ENCODE peak calls at places on chromosomes 3 and 15, in ten cellular contexts. Q is HCT116, J is esophagus muscularis mucosa, Y is endodermal cell, Z is osteoblast, L is ovary, C is esophagus squamous epithelium, I is transverse colon, G is lung, V is body of pancreas. W is an unnamed sample. For H3K4me1 and H3K36me3, the result is how much of the 10 kb centered on the place peaks cover.

GRCh38 chr15:48806151-48806550 is 4.7 kb downstream of the CEP152 start:
- DNase-seq in Q (no peak), J (no peak), Y (no peak), Z (peak), L (no peak), C (no peak), I (no peak), G (no peak), V (no peak), W (peak)

GRCh38 chr3:190053919-190054672 is 66.6 kb downstream of the P3H2 start:
- DNase-seq in Q (peak), J (no peak), Y (no peak), Z (no peak), L (no peak), C (no peak), I (no peak), G (no peak), V (no peak), W (no peak)

GRCh38 chr3:188788621-188789081 is 383.1 kb upstream of the TPRG1 start:
- DNase-seq in Q (no peak), J (no peak), Y (no peak), Z (peak), L (no peak), C (no peak), I (no peak), G (no peak), V (no peak), W (no peak)

GRCh38 chr15:28890711-28891495 is 5.1 kb downstream of the APBA2 start:
- DNase-seq in Q (no peak), J (no peak), Y (no peak), Z (no peak), L (no peak), C (no peak), I (no peak), G (no peak), V (no peak), W (no peak)

GRCh38 chr3:106268696-106269095 is 399.9 kb upstream of the CBLB start:
- DNase-seq in Q (no peak), J (no peak), Y (no peak), Z (no peak), L (no peak), C (no peak), I (no peak), G (no peak), V (no peak), W (no peak)

GRCh38 chr3:142445816-142446254 is 2.0 kb downstream of the XRN1 start:
- DNase-seq in Q (no peak), J (no peak), Y (no peak), Z (peak), L (no peak), C (no peak), I (peak), G (no peak), V (no peak), W (peak)

GRCh38 chr3:187291001-187291511 is 481 bp downstream of the MASP1 start:
- DNase-seq in Q (no peak), J (peak), Y (no peak), Z (no peak), L (no peak), C (no peak), I (no peak), G (no peak), V (peak), W (no peak)

GRCh38 chr3:125121246-125122010 is 65.6 kb upstream of the HEG1 start:
- DNase-seq in Q (no peak), J (no peak), Y (peak), Z (no peak), L (no peak), C (no peak), I (no peak), G (no peak), V (no peak), W (no peak)

GRCh38 chr15:28079313-28079969 is 19.7 kb downstream of the OCA2 start:
- DNase-seq in Q (no peak), J (peak), Y (no peak), Z (no peak), L (no peak), C (no peak), I (no peak), G (no peak), V (no peak), W (no peak)

GRCh38 chr3:195248281-195248680 is 22.7 kb downstream of the XXYLT1 start:
- DNase-seq in Q (no peak), J (no peak), Y (peak), Z (no peak), L (no peak), C (no peak), I (no peak), G (no peak), V (no peak), W (no peak)

GRCh38 chr3:171781711-171782127 is 28.6 kb downstream of the PLD1 start:
- DNase-seq in Q (no peak), J (no peak), Y (no peak), Z (peak), L (no peak), C (no peak), I (no peak), G (no peak), V (no peak), W (no peak)

GRCh38 chr3:24628523-24629258 is 134.0 kb upstream of the THRB start:
- DNase-seq in Q (no peak), J (no peak), Y (no peak), Z (no peak), L (no peak), C (no peak), I (no peak), G (no peak), V (no peak), W (no peak)

GRCh38 chr3:184737641-184738518 is 26.0 kb upstream of the MAGEF1 start:
- DNase-seq in Q (no peak), J (no peak), Y (peak), Z (peak), L (no peak), C (no peak), I (no peak), G (no peak), V (no peak), W (no peak)

GRCh38 chr3:185341616-185342457 is 21.1 kb upstream of the MAP3K13 start:
- DNase-seq in Q (no peak), J (no peak), Y (no peak), Z (no peak), L (no peak), C (no peak), I (no peak), G (no peak), V (peak), W (no peak)

GRCh38 chr15:67707520-67708283 is 117.6 kb upstream of the SKOR1 start:
- DNase-seq in Q (no peak), J (no peak), Y (peak), Z (no peak), L (no peak), C (no peak), I (no peak), G (no peak), V (no peak), W (no peak)

GRCh38 chr3:46091971-46092703 is 64.9 kb upstream of the XCR1 start:
- DNase-seq in Q (no peak), J (peak), Y (no peak), Z (no peak), L (no peak), C (no peak), I (no peak), G (no peak), V (no peak), W (no peak)
- H3K4me1 ChIP-seq in Q (under half), J (under half), Y (under half), Z (under half), L (under half), C (under half), I (under half), G (under half), V (under half), W (under half)

GRCh38 chr3:150760431-150761200 is 2.4 kb downstream of the SIAH2 start:
- DNase-seq in Q (no peak), J (no peak), Y (no peak), Z (no peak), L (no peak), C (no peak), I (no peak), G (no peak), V (no peak), W (no peak)

GRCh38 chr3:150761831-150762661 is 923 bp downstream of the SIAH2 start:
- DNase-seq in Q (no peak), J (peak), Y (peak), Z (peak), L (peak), C (no peak), I (peak), G (peak), V (peak), W (peak)

GRCh38 chr3:150763841-150764483 is 993 bp upstream of the SIAH2 start:
- DNase-seq in Q (peak), J (peak), Y (peak), Z (peak), L (peak), C (no peak), I (peak), G (peak), V (peak), W (peak)

GRCh38 chr3:150763122-150763840 is at the start of gene SIAH2:
- DNase-seq in Q (peak), J (peak), Y (peak), Z (peak), L (peak), C (peak), I (peak), G (peak), V (peak), W (peak)

GRCh38 chr3:150762662-150763121 is 277 bp downstream of the SIAH2 start:
- DNase-seq in Q (no peak), J (no peak), Y (no peak), Z (no peak), L (no peak), C (no peak), I (no peak), G (no peak), V (no peak), W (no peak)
- H3K36me3 ChIP-seq in Q (under half), J (under half), Y (under half), Z (under half), L (under half), C (under half), I (under half), G (under half), V (under half), W (under half)

GRCh38 chr3:14405886-14406238 is 3.5 kb downstream of the SLC6A6 start:
- DNase-seq in Q (no peak), J (no peak), Y (no peak), Z (peak), L (no peak), C (no peak), I (no peak), G (peak), V (no peak), W (no peak)

GRCh38 chr3:14407203-14407602 is 4.8 kb downstream of the SLC6A6 start:
- DNase-seq in Q (no peak), J (no peak), Y (no peak), Z (no peak), L (no peak), C (no peak), I (no peak), G (no peak), V (no peak), W (no peak)

GRCh38 chr3:14406762-14407161 is 4.4 kb downstream of the SLC6A6 start:
- DNase-seq in Q (no peak), J (no peak), Y (no peak), Z (no peak), L (no peak), C (no peak), I (no peak), G (no peak), V (no peak), W (no peak)

GRCh38 chr3:14405120-14405885 is 2.9 kb downstream of the SLC6A6 start:
- DNase-seq in Q (no peak), J (no peak), Y (no peak), Z (peak), L (no peak), C (no peak), I (no peak), G (no peak), V (no peak), W (no peak)

GRCh38 chr3:14406336-14406735 is 3.9 kb downstream of the SLC6A6 start:
- DNase-seq in Q (no peak), J (no peak), Y (no peak), Z (peak), L (no peak), C (no peak), I (no peak), G (no peak), V (no peak), W (no peak)
- H3K27ac ChIP-seq in Q (no peak), J (no peak), Y (no peak), Z (peak), L (no peak), C (no peak), I (no peak), G (no peak), V (no peak), W (no peak)

GRCh38 chr15:66613743-66614142 is 47.9 kb upstream of the LCTL start:
- DNase-seq in Q (no peak), J (no peak), Y (no peak), Z (no peak), L (no peak), C (no peak), I (no peak), G (no peak), V (no peak), W (no peak)
- H3K4me1 ChIP-seq in Q (under half), J (under half), Y (under half), Z (under half), L (under half), C (under half), I (under half), G (under half), V (under half), W (under half)

DNA sequence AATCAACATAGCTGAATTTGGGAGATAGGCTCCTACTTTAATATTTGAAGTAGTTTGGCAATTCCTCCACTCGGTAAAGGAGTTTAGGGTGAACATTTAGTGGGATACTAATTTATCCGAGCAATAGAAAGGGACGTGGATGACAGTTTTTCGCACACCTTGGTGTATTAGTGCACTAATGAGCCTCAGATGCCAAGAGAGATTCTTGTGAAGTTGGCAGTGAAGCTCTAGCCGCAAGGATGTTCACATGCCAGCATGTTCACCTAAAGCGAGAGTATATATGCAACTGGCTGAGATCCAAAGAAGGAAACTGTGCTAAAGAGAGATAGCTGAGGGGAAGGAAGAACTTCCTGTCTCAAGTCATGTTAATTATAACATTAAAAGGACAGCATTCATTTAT is 58.5 kb downstream of the TGFBR2 start:
- DNase-seq in Q (no peak), J (no peak), Y (no peak), Z (no peak), L (no peak), C (no peak), I (no peak), G (no peak), V (no peak), W (no peak)
- H3K36me3 ChIP-seq in Q (under half), J (under half), Y (under half), Z (under half), L (under half), C (under half), I (under half), G (under half), V (under half), W (under half)

DNA sequence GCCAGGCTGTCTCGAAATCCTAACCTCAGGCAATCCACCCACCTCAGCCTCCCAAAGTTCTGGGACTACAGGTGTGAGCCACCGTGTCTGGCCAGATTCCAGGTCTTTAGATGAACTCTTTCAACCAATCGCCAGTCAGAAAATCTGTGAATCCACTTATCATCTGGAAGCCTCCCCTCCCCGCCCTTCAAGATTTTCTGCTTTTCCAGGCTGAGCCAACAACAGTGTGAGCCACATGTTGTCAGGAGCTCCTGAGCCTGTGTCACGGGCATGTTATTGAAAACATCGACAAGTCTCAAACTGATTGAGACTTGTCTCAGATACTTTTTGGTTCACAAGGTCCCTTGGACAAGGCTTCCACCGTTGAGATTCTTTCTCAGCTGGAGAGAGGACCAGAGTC is 52.0 kb upstream of the TRPM1 start:
- DNase-seq in Q (no peak), J (no peak), Y (no peak), Z (no peak), L (no peak), C (no peak), I (no peak), G (no peak), V (no peak), W (no peak)
- H3K27ac ChIP-seq in Q (no peak), J (no peak), Y (no peak), Z (no peak), L (no peak), C (no peak), I (no peak), G (no peak), V (no peak), W (no peak)

GRCh38 chr15:79529441-79529840 is 97.3 kb downstream of the MINAR1 start:
- DNase-seq in Q (no peak), J (peak), Y (no peak), Z (no peak), L (no peak), C (no peak), I (no peak), G (no peak), V (no peak), W (no peak)

GRCh38 chr15:79524531-79524930 is 92.4 kb downstream of the MINAR1 start:
- DNase-seq in Q (no peak), J (peak), Y (no peak), Z (no peak), L (no peak), C (no peak), I (no peak), G (no peak), V (no peak), W (no peak)

GRCh38 chr15:79522656-79523055 is 90.5 kb downstream of the MINAR1 start:
- DNase-seq in Q (no peak), J (no peak), Y (no peak), Z (no peak), L (no peak), C (no peak), I (no peak), G (no peak), V (no peak), W (no peak)

GRCh38 chr15:79523266-79523665 is 91.1 kb downstream of the MINAR1 start:
- DNase-seq in Q (no peak), J (peak), Y (no peak), Z (no peak), L (no peak), C (no peak), I (no peak), G (no peak), V (no peak), W (peak)

DNA sequence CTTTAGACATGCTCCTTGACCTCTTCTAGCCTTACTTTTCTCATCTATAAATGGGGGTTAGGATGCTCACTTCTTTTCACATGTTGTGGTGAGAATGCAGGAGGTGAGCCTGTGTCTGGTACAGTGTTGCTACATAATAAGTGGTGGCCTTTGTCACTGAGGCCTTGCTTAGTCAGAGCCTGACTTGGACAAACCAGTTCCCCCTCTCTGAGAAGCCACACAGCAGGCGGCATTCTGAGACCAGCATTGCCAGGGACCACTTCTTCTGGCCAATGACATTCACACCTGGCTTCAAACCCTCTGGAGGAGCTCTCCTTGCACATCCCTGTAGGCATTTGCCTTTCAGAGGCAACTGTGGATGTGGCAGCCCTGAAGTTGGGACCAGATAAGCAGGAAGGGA is 95.7 kb downstream of the MINAR1 start:
- DNase-seq in Q (no peak), J (peak), Y (no peak), Z (no peak), L (no peak), C (no peak), I (no peak), G (no peak), V (no peak), W (no peak)
- H3K4me1 ChIP-seq in Q (under half), J (under half), Y (under half), Z (under half), L (under half), C (under half), I (under half), G (under half), V (under half), W (under half)

DNA sequence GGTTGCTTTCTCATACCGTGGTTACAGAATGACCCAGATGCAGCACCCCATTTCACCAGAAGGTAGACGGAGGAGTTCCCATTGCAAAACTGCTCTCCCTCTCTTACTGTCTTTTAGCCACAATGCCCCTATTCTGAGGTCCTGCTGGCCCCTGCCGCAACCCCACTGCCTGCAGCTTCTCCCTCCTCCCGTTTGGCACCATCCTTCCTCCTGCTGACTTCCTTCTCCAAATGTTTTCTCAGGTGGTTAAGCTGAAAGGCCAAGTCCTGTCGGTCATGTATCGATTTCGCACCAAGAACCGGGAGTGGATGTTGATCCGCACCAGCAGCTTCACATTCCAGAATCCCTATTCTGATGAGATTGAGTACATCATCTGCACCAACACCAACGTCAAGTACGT is 132.3 kb upstream of the ABHD17C start:
- DNase-seq in Q (no peak), J (peak), Y (no peak), Z (no peak), L (no peak), C (no peak), I (no peak), G (no peak), V (no peak), W (no peak)
- H3K36me3 ChIP-seq in Q (under half), J (under half), Y (under half), Z (under half), L (under half), C (under half), I (under half), G (under half), V (under half), W (under half)

DNA sequence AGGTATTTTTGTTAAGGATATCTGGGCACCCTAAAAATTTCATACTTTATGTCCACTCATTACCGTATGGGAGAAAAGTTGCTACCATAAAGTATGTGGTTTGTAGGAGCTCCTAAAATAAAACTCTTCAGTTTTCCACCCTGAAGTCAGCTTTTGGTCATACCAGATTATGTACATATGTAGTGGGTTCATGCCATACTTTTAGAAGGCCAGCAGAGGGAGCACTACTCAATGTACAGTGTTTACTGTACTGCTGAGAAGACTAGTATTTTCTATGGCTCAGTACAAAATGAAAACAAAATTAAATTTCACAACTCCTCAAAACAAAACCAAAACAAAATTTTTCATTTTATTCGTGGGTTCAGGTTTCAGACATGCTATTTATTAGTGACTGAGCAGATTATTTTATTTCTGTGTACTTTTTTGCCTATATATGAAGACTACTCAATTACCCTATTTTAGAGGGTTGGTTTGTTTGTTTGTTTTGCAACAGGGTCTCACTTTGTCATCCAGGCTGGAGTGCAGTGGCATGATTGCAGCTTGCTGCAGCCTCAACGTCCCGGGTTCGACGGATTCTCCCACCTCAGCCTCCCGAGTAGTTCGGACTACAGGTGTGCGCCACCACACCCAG is 24.3 kb downstream of the NXPE3 start:
- DNase-seq in Q (peak), J (no peak), Y (no peak), Z (peak), L (peak), C (no peak), I (peak), G (peak), V (peak), W (peak)
- H3K27ac ChIP-seq in Q (no peak), J (no peak), Y (no peak), Z (no peak), L (no peak), C (no peak), I (no peak), G (no peak), V (no peak), W (no peak)